ENCODE peak calls at places on chromosomes 12 and 14, in four cellular contexts. T, A, R and V are unnamed samples.

GRCh38 chr12:26122681-26123481 is 2.0 kb downstream of the BHLHE41 start:
- DNase-seq in T (peak), A (peak), R (peak), V (peak)

GRCh38 chr14:74019743-74020142 is 594 bp downstream of the BBOF1 start:
- DNase-seq in T (no peak), A (no peak), R (no peak), V (peak)

GRCh38 chr12:92602476-92602875 is 100.3 kb upstream of the PLEKHG7 start:
- DNase-seq in T (no peak), A (no peak), R (no peak), V (peak)

GRCh38 chr12:52584156-52584682 is 10.6 kb upstream of the KRT74 start:
- DNase-seq in T (peak), A (no peak), R (no peak), V (no peak)

GRCh38 chr12:18747960-18748359 is 10.0 kb downstream of the CAPZA3 start:
- DNase-seq in T (no peak), A (no peak), R (no peak), V (peak)

GRCh38 chr14:67620217-67620789 is 583 bp downstream of the ARG2 start:
- DNase-seq in T (no peak), A (no peak), R (peak), V (peak)

GRCh38 chr12:108729612-108730336 is 1.5 kb downstream of the CORO1C start:
- DNase-seq in T (no peak), A (no peak), R (peak), V (peak)

GRCh38 chr14:58796636-58797429 is 159.1 kb downstream of the DACT1 start:
- DNase-seq in T (no peak), A (no peak), R (no peak), V (peak)

GRCh38 chr14:72920008-72920407 is 6.3 kb upstream of the DCAF4 start:
- DNase-seq in T (no peak), A (no peak), R (no peak), V (no peak)

GRCh38 chr14:95490127-95490526 is 26.3 kb downstream of the SYNE3 start:
- DNase-seq in T (no peak), A (no peak), R (peak), V (no peak)

GRCh38 chr12:10205251-10205807 is 7.3 kb upstream of the GABARAPL1 start:
- DNase-seq in T (no peak), A (no peak), R (no peak), V (peak)

GRCh38 chr14:60553855-60554254 is 44.9 kb downstream of the SIX6 start:
- DNase-seq in T (no peak), A (no peak), R (no peak), V (peak)

GRCh38 chr12:48956279-48957140 is 777 bp downstream of the ARF3 start:
- DNase-seq in T (peak), A (no peak), R (peak), V (peak)

GRCh38 chr12:6957151-6957701 is 6.1 kb downstream of the PTPN6 start:
- DNase-seq in T (no peak), A (peak), R (no peak), V (no peak)

GRCh38 chr14:96363751-96364336 is 518 bp downstream of the GSKIP start:
- DNase-seq in T (peak), A (peak), R (peak), V (peak)

GRCh38 chr14:89417111-89417468 is at the start of gene FOXN3:
- DNase-seq in T (peak), A (peak), R (peak), V (peak)

GRCh38 chr12:123808167-123808566 is 46.1 kb downstream of the DNAH10 start:
- DNase-seq in T (no peak), A (no peak), R (no peak), V (peak)

GRCh38 chr12:87332987-87333761 is 696.0 kb downstream of the C12orf50 start:
- DNase-seq in T (no peak), A (no peak), R (peak), V (no peak)

GRCh38 chr14:99506269-99506668 is 25.1 kb downstream of the CCNK start:
- DNase-seq in T (no peak), A (no peak), R (no peak), V (no peak)

GRCh38 chr14:77707355-77707723 is 484 bp downstream of the ALKBH1 start:
- DNase-seq in T (no peak), A (peak), R (peak), V (peak)

GRCh38 chr12:13250416-13250815 is 53.9 kb downstream of the EMP1 start:
- DNase-seq in T (no peak), A (no peak), R (no peak), V (peak)

GRCh38 chr14:95467657-95468056 is 48.8 kb downstream of the SYNE3 start:
- DNase-seq in T (no peak), A (no peak), R (no peak), V (no peak)

GRCh38 chr12:13177373-13177772 is 19.2 kb upstream of the EMP1 start:
- DNase-seq in T (no peak), A (no peak), R (no peak), V (peak)

GRCh38 chr14:59698793-59699192 is 122.2 kb upstream of the CCDC175 start:
- DNase-seq in T (no peak), A (no peak), R (peak), V (peak)

GRCh38 chr14:69378274-69378673 is 19.8 kb downstream of the ERH start:
- DNase-seq in T (no peak), A (no peak), R (no peak), V (peak)

GRCh38 chr12:92539966-92540791 is 162.6 kb upstream of the PLEKHG7 start:
- DNase-seq in T (no peak), A (peak), R (no peak), V (no peak)

GRCh38 chr12:54701940-54702592 is 53.9 kb upstream of the DCD start:
- DNase-seq in T (no peak), A (peak), R (peak), V (peak)

GRCh38 chr14:97166497-97166896 is 369.3 kb downstream of the VRK1 start:
- DNase-seq in T (no peak), A (no peak), R (no peak), V (no peak)

GRCh38 chr12:82529096-82529495 is 157.6 kb upstream of the TMTC2 start:
- DNase-seq in T (no peak), A (no peak), R (no peak), V (no peak)

GRCh38 chr14:101183376-101184103 is 280.0 kb upstream of the RTL1 start:
- DNase-seq in T (peak), A (no peak), R (no peak), V (no peak)

GRCh38 chr12:121132601-121133481 is at the start of gene P2RX7:
- DNase-seq in T (peak), A (peak), R (peak), V (peak)

GRCh38 chr12:26564391-26564790 is 268.6 kb downstream of the ITPR2 start:
- DNase-seq in T (no peak), A (no peak), R (no peak), V (no peak)

GRCh38 chr12:73678335-73678734 is 859.3 kb upstream of the ATXN7L3B start:
- DNase-seq in T (no peak), A (no peak), R (no peak), V (peak)

GRCh38 chr12:27521066-27521465 is 2.9 kb upstream of the PPFIBP1 start:
- DNase-seq in T (no peak), A (no peak), R (peak), V (no peak)

GRCh38 chr14:61252354-61253063 is 28.6 kb downstream of the TMEM30B start:
- DNase-seq in T (no peak), A (peak), R (peak), V (peak)

GRCh38 chr14:53306926-53307325 is 153.8 kb upstream of the DDHD1 start:
- DNase-seq in T (no peak), A (no peak), R (no peak), V (no peak)